ENCODE peak calls at places on chromosomes 13 and 19, in eight cellular contexts. U, G, E, P, S, W, B and J are unnamed samples.

GRCh38 chr19:49155005-49155826 is at the start of gene HRC:
- DNase-seq in U (peak; percentile 41), G (no peak), E (no peak), P (peak; percentile 47), S (no peak), W (peak; percentile 89), B (no peak), J (no peak)

GRCh38 chr19:7596191-7596937 is 701 bp downstream of the CAMSAP3 start:
- DNase-seq in U (no peak), G (no peak), E (no peak), P (no peak), S (no peak), W (no peak), B (no peak), J (no peak)

GRCh38 chr13:64810701-64811258 is 2419.4 kb downstream of the PCDH9 start:
- DNase-seq in U (no peak), G (no peak), E (no peak), P (no peak), S (no peak), W (no peak), B (no peak), J (no peak)

GRCh38 chr13:99908129-99908805 is 63.3 kb downstream of the ZIC5 start:
- DNase-seq in U (no peak), G (no peak), E (no peak), P (no peak), S (no peak), W (no peak), B (no peak), J (no peak)

GRCh38 chr13:34114581-34114980 is 296.6 kb downstream of the RFC3 start:
- DNase-seq in U (no peak), G (no peak), E (no peak), P (no peak), S (no peak), W (no peak), B (no peak), J (no peak)

GRCh38 chr19:5913739-5914357 is at the start of gene CAPS:
- DNase-seq in U (peak; percentile 42), G (no peak), E (peak; percentile 76), P (peak; percentile 39), S (peak; percentile 88), W (no peak), B (peak; percentile 26), J (no peak)

GRCh38 chr19:19662866-19663291 is 597 bp downstream of the ATP13A1 start:
- DNase-seq in U (no peak), G (no peak), E (peak; percentile 72), P (peak; percentile 22), S (no peak), W (no peak), B (no peak), J (no peak)

GRCh38 chr13:95256086-95256485 is 45.2 kb downstream of the ABCC4 start:
- DNase-seq in U (no peak), G (no peak), E (no peak), P (peak; percentile 23), S (no peak), W (no peak), B (peak; percentile 39), J (no peak)

GRCh38 chr19:55383789-55384575 is at the start of gene TMEM238:
- DNase-seq in U (no peak), G (no peak), E (peak; percentile 83), P (no peak), S (peak; percentile 80), W (peak; percentile 81), B (peak; percentile 72), J (peak; percentile 50)

GRCh38 chr13:51814071-51814470 is 10.1 kb upstream of the DHRS12 start:
- DNase-seq in U (no peak), G (no peak), E (no peak), P (no peak), S (no peak), W (no peak), B (no peak), J (no peak)

GRCh38 chr13:109697936-109698335 is 88.4 kb downstream of the IRS2 start:
- DNase-seq in U (no peak), G (no peak), E (no peak), P (no peak), S (no peak), W (no peak), B (no peak), J (no peak)

GRCh38 chr19:50801107-50801506 is 10.9 kb downstream of the ACP4 start:
- DNase-seq in U (no peak), G (no peak), E (no peak), P (no peak), S (no peak), W (no peak), B (no peak), J (no peak)

GRCh38 chr19:18843960-18844359 is 12.2 kb downstream of the UPF1 start:
- DNase-seq in U (no peak), G (no peak), E (no peak), P (no peak), S (no peak), W (no peak), B (no peak), J (no peak)

GRCh38 chr13:98878421-98879126 is 99.3 kb downstream of the DOCK9 start:
- DNase-seq in U (no peak), G (no peak), E (no peak), P (no peak), S (no peak), W (no peak), B (no peak), J (no peak)

GRCh38 chr19:46620716-46621115 is 4.2 kb downstream of the PTGIR start:
- DNase-seq in U (no peak), G (no peak), E (no peak), P (no peak), S (no peak), W (no peak), B (no peak), J (no peak)

GRCh38 chr13:112684444-112684843 is 5.4 kb upstream of the ATP11A start:
- DNase-seq in U (peak; percentile 4), G (no peak), E (no peak), P (no peak), S (no peak), W (no peak), B (no peak), J (no peak)

GRCh38 chr19:2719910-2720776 is 1.0 kb downstream of the DIRAS1 start:
- DNase-seq in U (no peak), G (no peak), E (no peak), P (no peak), S (peak; percentile 44), W (no peak), B (no peak), J (no peak)

GRCh38 chr13:112330479-112331407 is 45.4 kb upstream of the SPACA7 start:
- DNase-seq in U (no peak), G (no peak), E (no peak), P (no peak), S (no peak), W (no peak), B (no peak), J (no peak)

GRCh38 chr13:75445717-75446529 is 36.0 kb downstream of the TBC1D4 start:
- DNase-seq in U (no peak), G (no peak), E (no peak), P (no peak), S (no peak), W (no peak), B (no peak), J (no peak)

GRCh38 chr13:31749929-31750328 is 10.6 kb downstream of the RXFP2 start:
- DNase-seq in U (no peak), G (no peak), E (no peak), P (no peak), S (no peak), W (no peak), B (no peak), J (no peak)

GRCh38 chr13:39414339-39414738 is 188.7 kb downstream of the LHFPL6 start:
- DNase-seq in U (no peak), G (no peak), E (no peak), P (no peak), S (no peak), W (no peak), B (no peak), J (no peak)
- H3K27ac ChIP-seq in U (peak overlapping the region; percentile 51), G (peak overlapping the region; percentile 44), E (no peak overlapping the region), P (no peak overlapping the region), S (peak overlapping the region; percentile 39), W (no peak overlapping the region), B (no peak overlapping the region), J (no peak overlapping the region)

GRCh38 chr19:13731147-13731964 is 33.0 kb upstream of the MRI1 start:
- DNase-seq in U (peak; percentile 93), G (peak; percentile 96), E (peak; percentile 98), P (peak; percentile 95), S (peak; percentile 97), W (peak; percentile 96), B (peak; percentile 86), J (peak; percentile 92)

GRCh38 chr19:13727798-13728197 is 36.5 kb upstream of the MRI1 start:
- DNase-seq in U (no peak), G (no peak), E (no peak), P (no peak), S (no peak), W (no peak), B (no peak), J (no peak)

GRCh38 chr19:13734751-13735150 is 29.6 kb upstream of the MRI1 start:
- DNase-seq in U (no peak), G (no peak), E (no peak), P (no peak), S (no peak), W (no peak), B (no peak), J (no peak)

GRCh38 chr19:13729859-13730258 is 34.5 kb upstream of the MRI1 start:
- DNase-seq in U (no peak), G (no peak), E (no peak), P (no peak), S (no peak), W (no peak), B (no peak), J (no peak)

DNA sequence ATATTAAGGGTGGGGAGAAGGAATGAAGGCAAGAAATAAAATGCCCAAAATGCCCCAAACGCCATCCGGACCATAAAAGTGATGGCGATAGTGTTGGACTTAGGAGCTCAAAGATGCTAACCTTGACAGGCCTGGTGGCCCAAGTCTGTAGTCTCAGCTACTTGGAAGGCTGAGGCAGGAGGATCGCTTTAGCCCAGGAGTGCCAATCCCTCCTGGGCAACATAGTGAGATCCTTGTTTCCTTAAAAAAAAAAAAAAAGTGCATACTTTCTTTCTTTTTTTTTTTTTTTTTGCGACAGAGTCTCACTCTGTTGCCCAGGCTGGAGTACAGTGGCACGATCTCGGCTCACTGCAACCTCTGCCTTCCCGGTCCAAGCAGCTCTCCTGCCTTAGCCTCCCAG is 32.0 kb upstream of the MRI1 start:
- DNase-seq in U (no peak), G (no peak), E (no peak), P (no peak), S (no peak), W (no peak), B (no peak), J (no peak)
- H3K4me3 ChIP-seq in U (peak overlapping the region; percentile 64), G (peak overlapping the region; percentile 72), E (peak overlapping the region; percentile 52), P (peak overlapping the region; percentile 83), S (peak overlapping the region; percentile 69), W (peak overlapping the region; percentile 51), B (peak overlapping the region; percentile 54), J (no peak overlapping the region)

GRCh38 chr19:17111766-17112165 is 36.2 kb downstream of the MYO9B start:
- DNase-seq in U (no peak), G (no peak), E (no peak), P (no peak), S (no peak), W (no peak), B (no peak), J (no peak)
- H3K4me1 ChIP-seq in U (peaks cover 77% of the 10 kb centered on the region), G (peaks cover 63% of the 10 kb centered on the region), E (peaks cover 13% of the 10 kb centered on the region), P (peaks cover 12% of the 10 kb centered on the region), S (peaks cover 66% of the 10 kb centered on the region), W (peaks cover 3% of the 10 kb centered on the region), B (peaks cover 24% of the 10 kb centered on the region), J (no peaks in the 10 kb centered on the region)

DNA sequence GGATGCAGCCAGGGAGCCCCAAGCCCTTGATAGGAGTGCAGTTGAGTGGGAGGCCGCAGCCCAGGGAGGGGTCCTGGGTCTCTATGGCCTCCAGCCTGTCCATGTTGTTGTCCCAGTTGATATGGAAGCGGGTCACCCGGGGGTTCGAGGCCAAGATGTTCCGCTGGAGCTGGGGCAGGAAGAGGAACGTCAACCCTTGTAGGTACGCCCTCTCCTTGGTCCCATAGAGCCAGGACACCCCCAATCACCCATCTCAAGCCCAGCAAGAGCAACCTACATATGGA is 2.9 kb upstream of the PRKACA start:
- DNase-seq in U (no peak), G (no peak), E (no peak), P (no peak), S (no peak), W (no peak), B (no peak), J (no peak)
- H3K27ac ChIP-seq in U (peak overlapping the region; percentile 92), G (peak overlapping the region; percentile 99), E (no peak overlapping the region), P (no peak overlapping the region), S (peak overlapping the region; percentile 99), W (peak overlapping the region; percentile 95), B (no peak overlapping the region), J (no peak overlapping the region)